ENCODE peak calls at places on chromosomes 6 and 20, in five cellular contexts. T, S, W, V and G are unnamed samples.

GRCh38 chr6:127550403-127550802 is 26.6 kb upstream of the C6orf58 start:
- DNase-seq in W (no peak), S (peak; percentile 28), T (no peak), V (no peak), G (peak; percentile 8)

GRCh38 chr6:130381459-130382380 is 15.9 kb downstream of the TMEM200A start:
- DNase-seq in T (no peak), V (no peak), W (peak; percentile 40), S (no peak), G (no peak)

GRCh38 chr6:166670013-166670412 is 43.0 kb upstream of the RPS6KA2 start:
- DNase-seq in T (no peak), S (no peak), V (no peak), W (no peak), G (no peak)

GRCh38 chr20:5400164-5400762 is 83.5 kb upstream of the PROKR2 start:
- DNase-seq in V (no peak), S (peak; percentile 54), T (no peak), W (peak; percentile 21), G (no peak)

GRCh38 chr20:24916412-24916811 is 32.7 kb upstream of the CST7 start:
- DNase-seq in V (no peak), S (no peak), W (no peak), T (no peak), G (no peak)

GRCh38 chr6:154039231-154039842 is at the start of gene OPRM1:
- DNase-seq in S (peak; percentile 15), T (peak; percentile 17), V (no peak), W (peak; percentile 9), G (peak; percentile 43)

GRCh38 chr20:32603046-32603726 is 18.1 kb upstream of the NOL4L start:
- DNase-seq in W (peak; percentile 23), S (no peak), V (no peak), T (no peak), G (no peak)

GRCh38 chr20:47024461-47024937 is 129.9 kb downstream of the EYA2 start:
- DNase-seq in W (no peak), T (no peak), V (no peak), S (no peak), G (no peak)

GRCh38 chr6:6885521-6886088 is 222.2 kb upstream of the RREB1 start:
- DNase-seq in T (no peak), S (peak; percentile 26), V (no peak), W (peak; percentile 38), G (no peak)

GRCh38 chr6:145087034-145087433 is 648.3 kb downstream of the EPM2A start:
- DNase-seq in V (no peak), S (no peak), T (no peak), W (no peak), G (no peak)

GRCh38 chr6:107555449-107555848 is 65.5 kb downstream of the SOBP start:
- DNase-seq in S (no peak), W (no peak), V (no peak), T (no peak), G (no peak)

GRCh38 chr6:164010446-164011071 is 596.0 kb downstream of the QKI start:
- DNase-seq in W (no peak), T (no peak), V (no peak), S (no peak), G (no peak)

GRCh38 chr6:160388922-160389321 is 40.7 kb downstream of the SLC22A3 start:
- DNase-seq in S (peak; percentile 37), V (no peak), T (no peak), W (no peak), G (peak; percentile 23)

GRCh38 chr6:26576929-26577719 is 19.6 kb upstream of the ABT1 start:
- DNase-seq in V (no peak), S (peak; percentile 77), W (peak; percentile 39), T (peak; percentile 81), G (no peak)

GRCh38 chr20:17938889-17939619 is 29.5 kb downstream of the SNX5 start:
- DNase-seq in T (peak; percentile 48), W (peak; percentile 84), S (peak; percentile 57), V (peak; percentile 42), G (peak; percentile 75)

GRCh38 chr6:31365864-31366263 is 8.9 kb upstream of the HLA-B start:
- DNase-seq in T (no peak), V (no peak), S (no peak), W (no peak), G (no peak)

GRCh38 chr20:35630636-35631035 is 15.0 kb downstream of the SPAG4 start:
- DNase-seq in S (no peak), T (no peak), V (no peak), W (no peak), G (no peak)

GRCh38 chr6:10314163-10314955 is 100.5 kb downstream of the TFAP2A start:
- DNase-seq in T (no peak), V (no peak), S (no peak), W (no peak), G (no peak)

GRCh38 chr6:149859938-149860337 is 4.2 kb downstream of the LRP11 start:
- DNase-seq in S (no peak), W (no peak), T (no peak), V (no peak), G (no peak)

GRCh38 chr20:23141450-23142161 is 55.5 kb upstream of the CD93 start:
- DNase-seq in V (no peak), W (no peak), T (no peak), S (no peak), G (no peak)

GRCh38 chr20:46624941-46625340 is 26.3 kb downstream of the SLC13A3 start:
- DNase-seq in W (no peak), V (no peak), S (no peak), T (no peak), G (no peak)

GRCh38 chr6:47476794-47477496 is 644 bp upstream of the CD2AP start:
- DNase-seq in T (no peak), W (no peak), S (peak; percentile 11), V (no peak), G (no peak)

GRCh38 chr6:99521557-99522286 is 6.5 kb upstream of the USP45 start:
- DNase-seq in W (peak; percentile 11), T (no peak), V (no peak), S (no peak), G (no peak)